ENCODE peak calls at places on chromosomes 7 and 10, in nine cellular contexts. I is A673, N is breast epithelium, S is tibial nerve, X is fibroblast of lung, Q is fibroblast of pulmonary artery, G is astrocyte, W is left ventricle myocardium inferior, B is fibroblast of mammary gland. M is an unnamed sample.
A peak's percentile ranks its signal among the peaks of the same experiment; 100 is the strongest.

GRCh38 chr10:688287-688620 is 1.2 kb downstream of the DIP2C start:
- DNase-seq in W (no peak), X (no peak), I (no peak), N (no peak), B (peak; percentile 36), G (no peak), Q (no peak), S (no peak), M (no peak)

GRCh38 chr7:28407643-28408042 is 4.7 kb upstream of the CREB5 start:
- DNase-seq in W (no peak), B (peak; percentile 91), S (no peak), Q (peak; percentile 65), I (no peak), X (peak; percentile 81), G (peak; percentile 44), N (no peak), M (no peak)

GRCh38 chr10:23291551-23292334 is 52.9 kb downstream of the C10orf67 start:
- DNase-seq in Q (no peak), N (no peak), G (no peak), W (no peak), X (peak; percentile 11), I (peak; percentile 45), S (no peak), B (no peak), M (no peak)

GRCh38 chr10:82622478-82622877 is 747.5 kb downstream of the NRG3 start:
- DNase-seq in I (no peak), G (no peak), X (no peak), Q (no peak), N (no peak), B (no peak), W (no peak), S (no peak), M (no peak)

GRCh38 chr10:3217301-3217700 is 44.7 kb upstream of the PITRM1 start:
- DNase-seq in Q (peak; percentile 74), I (no peak), S (no peak), W (no peak), B (peak; percentile 71), G (peak; percentile 89), X (peak; percentile 72), N (no peak), M (no peak)

GRCh38 chr7:151176401-151176800 is 8.9 kb upstream of the GBX1 start:
- DNase-seq in W (no peak), N (no peak), B (no peak), I (no peak), G (no peak), X (no peak), Q (no peak), S (no peak), M (no peak)

GRCh38 chr10:71801357-71801756 is 28.0 kb upstream of the VSIR start:
- DNase-seq in I (no peak), Q (no peak), W (no peak), X (no peak), B (no peak), S (no peak), G (no peak), N (no peak), M (no peak)

GRCh38 chr10:61301560-61301959 is 151.6 kb downstream of the TMEM26 start:
- DNase-seq in B (no peak), Q (no peak), G (peak; percentile 32), N (no peak), S (no peak), W (no peak), X (peak; percentile 63), I (no peak), M (no peak)

DNA sequence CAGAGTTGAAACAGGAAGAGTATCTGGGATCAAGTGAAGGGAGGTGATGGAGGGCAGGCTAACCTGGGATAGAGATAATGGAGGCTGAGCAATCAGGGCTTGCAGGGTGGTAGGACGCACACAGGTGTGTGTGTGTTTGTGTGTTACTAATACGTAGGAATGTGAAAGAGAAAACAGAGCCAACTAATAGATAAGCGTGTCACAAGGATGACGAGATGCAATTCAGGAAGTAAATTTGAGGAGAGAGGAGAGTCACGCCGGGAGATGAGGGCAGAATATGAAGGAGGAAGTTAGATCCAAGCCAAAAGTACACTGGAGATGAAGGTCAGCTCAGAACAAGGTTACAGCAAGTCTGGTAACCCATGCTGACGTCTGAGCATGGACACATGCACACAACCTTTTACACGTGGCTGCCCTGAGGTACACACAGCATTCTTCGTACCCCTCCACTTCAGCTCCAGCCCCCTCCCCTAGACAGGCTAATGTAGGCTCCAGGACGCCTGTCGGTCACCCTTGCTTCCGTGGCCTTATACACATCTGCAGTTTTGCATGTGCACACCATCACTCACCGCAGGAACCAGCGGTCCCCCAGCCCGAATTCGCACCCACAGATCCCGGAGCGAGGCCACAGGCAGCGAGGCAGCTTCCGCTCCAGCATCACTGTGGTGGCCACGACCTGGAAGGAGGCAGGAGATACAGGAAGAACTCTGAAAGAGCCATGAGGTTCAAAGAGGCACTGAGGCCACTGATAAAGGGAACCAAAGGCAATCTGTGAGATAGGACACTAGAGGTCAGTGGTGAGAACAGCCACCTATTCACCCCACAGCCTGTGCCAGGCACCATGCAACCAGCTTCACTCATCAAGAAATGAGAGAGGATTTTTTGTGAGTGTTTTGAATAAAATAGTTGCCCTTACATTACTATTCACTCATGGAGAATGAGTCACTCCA is 23.7 kb upstream of the TRPV6 start:
- DNase-seq in N (no peak), S (no peak), Q (no peak), I (no peak), B (peak; percentile 4), W (no peak), G (no peak), X (no peak), M (no peak)
- TF ChIP-seq CTCF in N (no peak), S (no peak), Q (peak; percentile 13), I (no peak), B (peak; percentile 26), W (peak; percentile 17), G (no peak), X (no peak), M (peak; percentile 76)

GRCh38 chr10:118990326-118990725 is 39.2 kb upstream of the NANOS1 start:
- DNase-seq in B (no peak), N (no peak), I (no peak), X (no peak), Q (no peak), S (no peak), W (no peak), G (no peak), M (no peak)

GRCh38 chr10:118991326-118991725 is 38.2 kb upstream of the NANOS1 start:
- DNase-seq in N (no peak), S (no peak), W (no peak), Q (no peak), B (no peak), G (no peak), I (no peak), X (no peak), M (no peak)

GRCh38 chr10:118983263-118983662 is 46.3 kb upstream of the NANOS1 start:
- DNase-seq in Q (no peak), I (no peak), S (no peak), G (peak; percentile 7), N (no peak), X (peak; percentile 4), B (no peak), W (no peak), M (no peak)

GRCh38 chr10:118985576-118985975 is 43.9 kb upstream of the NANOS1 start:
- DNase-seq in S (no peak), X (no peak), Q (no peak), G (no peak), W (no peak), N (no peak), I (no peak), B (no peak), M (no peak)

GRCh38 chr10:118986815-118987790 is 42.4 kb upstream of the NANOS1 start:
- DNase-seq in S (no peak), B (no peak), I (no peak), Q (no peak), X (no peak), W (no peak), N (no peak), G (no peak), M (no peak)
- H3K4me3 ChIP-seq in S (no peak overlapping the region), B (no peak overlapping the region), I (no peak overlapping the region), Q (no peak overlapping the region), X (no peak overlapping the region), W (no peak overlapping the region), N (no peak overlapping the region), G (no peak overlapping the region), M (no peak overlapping the region)

GRCh38 chr7:157400171-157400860 is 63.5 kb downstream of the DNAJB6 start:
- DNase-seq in S (no peak), N (no peak), X (no peak), I (no peak), G (no peak), Q (no peak), B (no peak), W (no peak), M (no peak)

GRCh38 chr7:157399086-157399687 is 62.4 kb downstream of the DNAJB6 start:
- DNase-seq in W (no peak), Q (no peak), N (no peak), G (no peak), I (no peak), B (no peak), S (no peak), X (no peak), M (no peak)

GRCh38 chr7:157396316-157397035 is 59.7 kb downstream of the DNAJB6 start:
- DNase-seq in X (no peak), N (no peak), I (no peak), S (no peak), G (no peak), Q (no peak), W (no peak), B (no peak), M (no peak)

GRCh38 chr7:157397036-157397720 is 60.4 kb downstream of the DNAJB6 start:
- DNase-seq in N (no peak), I (no peak), X (no peak), S (no peak), B (no peak), Q (no peak), W (no peak), G (no peak), M (no peak)

GRCh38 chr7:157397751-157398691 is 61.2 kb downstream of the DNAJB6 start:
- DNase-seq in G (peak; percentile 64), B (peak; percentile 60), S (no peak), X (peak; percentile 73), N (no peak), W (peak; percentile 63), Q (peak; percentile 89), I (peak; percentile 47), M (peak; percentile 23)
- TF ChIP-seq CTCF in G (peak; percentile 46), B (peak; percentile 60), S (no peak), X (peak; percentile 65), N (no peak), W (peak; percentile 56), Q (peak; percentile 72), I (peak; percentile 65), M (peak; percentile 71)

DNA sequence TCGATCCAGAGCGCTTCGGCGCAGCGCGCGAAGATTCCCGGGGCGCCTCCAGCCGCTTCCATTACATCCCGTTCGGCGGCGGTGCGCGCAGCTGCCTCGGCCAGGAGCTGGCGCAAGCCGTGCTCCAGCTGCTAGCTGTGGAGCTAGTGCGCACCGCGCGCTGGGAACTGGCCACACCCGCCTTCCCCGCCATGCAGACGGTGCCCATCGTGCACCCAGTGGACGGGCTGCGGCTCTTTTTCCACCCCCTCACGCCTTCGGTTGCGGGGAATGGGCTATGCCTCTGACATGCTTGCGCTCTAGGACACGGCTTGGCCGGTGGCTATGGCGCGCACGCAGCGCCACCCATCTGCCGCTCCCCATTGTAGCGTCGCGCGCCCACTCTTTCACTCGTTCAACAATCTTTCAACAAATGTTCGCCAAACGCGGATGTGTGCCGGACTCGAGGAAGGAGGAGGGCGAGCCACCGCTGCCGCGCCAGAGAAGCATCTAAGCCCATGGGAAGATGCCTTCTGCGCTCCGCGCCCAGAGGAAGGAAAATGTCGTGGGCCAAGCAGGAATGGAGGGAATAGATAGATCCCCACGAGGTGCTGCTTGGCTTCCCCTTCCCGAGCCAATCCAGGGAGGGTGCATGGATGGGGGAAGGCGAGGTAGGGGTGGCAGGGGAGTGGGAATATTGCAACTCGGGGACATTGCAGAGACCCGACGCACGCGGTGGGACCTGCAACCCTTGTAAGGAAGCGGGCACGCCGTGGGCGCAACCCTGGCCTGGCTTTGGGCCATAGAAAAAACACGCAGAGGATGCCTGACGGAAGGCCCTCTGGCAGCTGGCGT is 5.1 kb upstream of the CYP26A1 start:
- DNase-seq in N (no peak), Q (no peak), G (peak; percentile 47), S (no peak), W (no peak), B (peak; percentile 49), X (peak; percentile 53), I (peak; percentile 66), M (no peak)
- H3K4me3 ChIP-seq in N (peak overlapping the region; percentile 13), Q (no peak overlapping the region), G (peak overlapping the region; percentile 23), S (no peak overlapping the region), W (peak overlapping the region; percentile 40), B (no peak overlapping the region), X (peak overlapping the region; percentile 14), I (peak overlapping the region; percentile 35), M (no peak overlapping the region)

M was measured in LNCaP clone FGC.